ENCODE peak calls at places on chromosomes 7 and 10, in seven cellular contexts. T, L, U, W, S, J and F are unnamed samples.
A peak's percentile ranks its signal among the peaks of the same experiment; 100 is the strongest.

GRCh38 chr10:9254353-9254752 is 1199.9 kb downstream of the GATA3 start:
- DNase-seq in T (no peak), L (peak; percentile 54), U (no peak), W (peak; percentile 34), S (no peak), J (no peak), F (peak; percentile 59)

GRCh38 chr7:102261451-102261850 is 25.2 kb upstream of the SH2B2 start:
- DNase-seq in T (no peak), L (no peak), U (no peak), W (no peak), S (no peak), J (no peak), F (no peak)

GRCh38 chr7:153628825-153629224 is 423.4 kb upstream of the DPP6 start:
- DNase-seq in T (no peak), L (no peak), U (no peak), W (no peak), S (no peak), J (no peak), F (no peak)

GRCh38 chr10:77592946-77593636 is 44.5 kb downstream of the KCNMA1 start:
- DNase-seq in T (no peak), L (peak; percentile 79), U (no peak), W (peak; percentile 76), S (no peak), J (no peak), F (peak; percentile 84)

GRCh38 chr7:245574-246295 is 44.2 kb upstream of the FOXL3 start:
- DNase-seq in T (no peak), L (no peak), U (no peak), W (no peak), S (no peak), J (no peak), F (no peak)

GRCh38 chr7:135194494-135195095 is 16.7 kb downstream of the WDR91 start:
- DNase-seq in T (no peak), L (no peak), U (no peak), W (no peak), S (no peak), J (no peak), F (no peak)

GRCh38 chr10:76080406-76080805 is 649.0 kb downstream of the LRMDA start:
- DNase-seq in T (no peak), L (peak; percentile 64), U (no peak), W (no peak), S (no peak), J (no peak), F (peak; percentile 65)

GRCh38 chr10:78706256-78706655 is 362.5 kb upstream of the ZMIZ1 start:
- DNase-seq in T (no peak), L (peak; percentile 34), U (no peak), W (no peak), S (no peak), J (no peak), F (no peak)

GRCh38 chr10:10396601-10397000 is 621.1 kb upstream of the CELF2 start:
- DNase-seq in T (no peak), L (no peak), U (no peak), W (no peak), S (no peak), J (no peak), F (no peak)

GRCh38 chr10:12667006-12667405 is 317.7 kb downstream of the CAMK1D start:
- DNase-seq in T (no peak), L (no peak), U (no peak), W (no peak), S (no peak), J (no peak), F (no peak)

GRCh38 chr7:117338020-117338419 is 15.2 kb upstream of the WNT2 start:
- DNase-seq in T (no peak), L (no peak), U (no peak), W (no peak), S (no peak), J (no peak), F (no peak)

GRCh38 chr10:17954856-17955255 is 3.1 kb downstream of the SLC39A12 start:
- DNase-seq in T (no peak), L (no peak), U (no peak), W (no peak), S (no peak), J (no peak), F (no peak)

GRCh38 chr10:69976795-69977546 is 75.7 kb upstream of the MACROH2A2 start:
- DNase-seq in T (no peak), L (no peak), U (no peak), W (no peak), S (no peak), J (no peak), F (no peak)

GRCh38 chr10:129912161-129912917 is 51.7 kb downstream of the EBF3 start:
- DNase-seq in T (peak; percentile 3), L (no peak), U (no peak), W (no peak), S (no peak), J (no peak), F (no peak)

GRCh38 chr10:99297033-99297432 is 32.1 kb upstream of the CNNM1 start:
- DNase-seq in T (no peak), L (no peak), U (peak; percentile 6), W (no peak), S (no peak), J (peak; percentile 40), F (no peak)

GRCh38 chr10:70740441-70741288 is 44.5 kb downstream of the TBATA start:
- DNase-seq in T (no peak), L (no peak), U (no peak), W (no peak), S (no peak), J (no peak), F (no peak)

GRCh38 chr7:106309352-106309751 is 24.6 kb upstream of the NAMPT start:
- DNase-seq in T (no peak), L (no peak), U (no peak), W (no peak), S (peak; percentile 24), J (no peak), F (no peak)

GRCh38 chr7:155322530-155322929 is 24.9 kb downstream of the INSIG1 start:
- DNase-seq in T (no peak), L (no peak), U (no peak), W (no peak), S (no peak), J (no peak), F (no peak)

GRCh38 chr7:19772858-19773337 is 519 bp downstream of the TMEM196 start:
- DNase-seq in T (no peak), L (peak; percentile 22), U (peak; percentile 62), W (no peak), S (peak; percentile 2), J (peak; percentile 8), F (no peak)

GRCh38 chr7:24820730-24821044 is 63.4 kb upstream of the GSDME start:
- DNase-seq in T (no peak), L (peak; percentile 90), U (no peak), W (peak; percentile 63), S (no peak), J (peak; percentile 28), F (peak; percentile 80)

GRCh38 chr10:71902351-71902750 is 51.3 kb upstream of the PSAP start:
- DNase-seq in T (peak; percentile 13), L (no peak), U (no peak), W (no peak), S (no peak), J (no peak), F (no peak)

GRCh38 chr10:8245131-8246117 is 190.9 kb downstream of the GATA3 start:
- DNase-seq in T (no peak), L (no peak), U (no peak), W (no peak), S (peak; percentile 12), J (no peak), F (no peak)

GRCh38 chr10:71534552-71535158 is 137.9 kb downstream of the CDH23 start:
- DNase-seq in T (no peak), L (no peak), U (no peak), W (no peak), S (no peak), J (no peak), F (no peak)

GRCh38 chr7:118151671-118152070 is 32.3 kb upstream of the LSM8 start:
- DNase-seq in T (no peak), L (no peak), U (no peak), W (no peak), S (no peak), J (no peak), F (no peak)

GRCh38 chr7:141158562-141158961 is 84.7 kb downstream of the TMEM178B start:
- DNase-seq in T (peak; percentile 47), L (peak; percentile 93), U (peak; percentile 68), W (peak; percentile 84), S (no peak), J (no peak), F (peak; percentile 88)

GRCh38 chr10:123245264-123245663 is 91.1 kb downstream of the BUB3 start:
- DNase-seq in T (no peak), L (no peak), U (no peak), W (no peak), S (no peak), J (no peak), F (no peak)

GRCh38 chr10:61364619-61365018 is 88.6 kb downstream of the TMEM26 start:
- DNase-seq in T (no peak), L (no peak), U (no peak), W (no peak), S (no peak), J (no peak), F (no peak)

GRCh38 chr7:54072710-54073109 is 469.5 kb upstream of the VSTM2A start:
- DNase-seq in T (no peak), L (no peak), U (no peak), W (no peak), S (no peak), J (no peak), F (no peak)

GRCh38 chr7:54015251-54015650 is 526.9 kb upstream of the VSTM2A start:
- DNase-seq in T (no peak), L (no peak), U (no peak), W (no peak), S (no peak), J (no peak), F (no peak)

GRCh38 chr10:124535731-124536495 is 74.3 kb downstream of the LHPP start:
- DNase-seq in T (peak; percentile 32), L (no peak), U (no peak), W (no peak), S (no peak), J (no peak), F (no peak)

GRCh38 chr10:131769691-131770090 is 131.1 kb upstream of the PPP2R2D start:
- DNase-seq in T (no peak), L (no peak), U (no peak), W (no peak), S (no peak), J (no peak), F (no peak)

GRCh38 chr10:121332829-121333765 is 265.1 kb downstream of the FGFR2 start:
- DNase-seq in T (no peak), L (no peak), U (no peak), W (no peak), S (no peak), J (no peak), F (no peak)

GRCh38 chr7:84548366-84549085 is 353.9 kb upstream of the SEMA3A start:
- DNase-seq in T (no peak), L (peak; percentile 76), U (no peak), W (peak; percentile 31), S (no peak), J (no peak), F (no peak)

GRCh38 chr7:133535308-133535707 is 282.4 kb downstream of the EXOC4 start:
- DNase-seq in T (no peak), L (no peak), U (no peak), W (no peak), S (no peak), J (no peak), F (no peak)

GRCh38 chr7:142795339-142795863 is 24.6 kb downstream of the PRSS2 start:
- DNase-seq in T (no peak), L (no peak), U (peak; percentile 14), W (no peak), S (peak; percentile 77), J (no peak), F (no peak)

GRCh38 chr10:130409931-130410330 is 273.7 kb downstream of the GLRX3 start:
- DNase-seq in T (no peak), L (no peak), U (no peak), W (no peak), S (no peak), J (no peak), F (no peak)

GRCh38 chr7:27092753-27093097 is 3.1 kb downstream of the HOXA1 start:
- DNase-seq in T (no peak), L (no peak), U (no peak), W (no peak), S (no peak), J (no peak), F (no peak)

GRCh38 chr10:96708456-96708855 is 11.9 kb downstream of the PIK3AP1 start:
- DNase-seq in T (no peak), L (no peak), U (no peak), W (no peak), S (no peak), J (no peak), F (no peak)